ENCODE peak calls at places on chromosomes 5 and 9, in ten cellular contexts. W is A549, S is adrenal gland, P is psoas muscle, C is IMR-90, L is PC-9, O is uterus, B is HCT116, G is foreskin fibroblast, D is breast epithelium. Y is an unnamed sample.

GRCh38 chr5:67033893-67034605 is 162.6 kb downstream of the CD180 start:
- DNase-seq in W (no peak), S (no peak), P (no peak), C (no peak), L (no peak), O (no peak), B (no peak), G (no peak), D (no peak), Y (no peak)

GRCh38 chr5:106269252-106269843 is 1401.4 kb downstream of the EFNA5 start:
- DNase-seq in W (peak), S (no peak), P (no peak), C (peak), L (no peak), O (no peak), B (peak), G (peak), D (no peak), Y (no peak)

GRCh38 chr5:79074641-79075040 is 5.1 kb downstream of the BHMT2 start:
- DNase-seq in W (peak), S (no peak), P (no peak), C (peak), L (no peak), O (no peak), B (no peak), G (peak), D (no peak), Y (no peak)

GRCh38 chr9:91812191-91812590 is 137.8 kb downstream of the ROR2 start:
- DNase-seq in W (no peak), S (peak), P (peak), C (no peak), L (no peak), O (no peak), B (no peak), G (no peak), D (no peak), Y (no peak)

GRCh38 chr5:17288570-17288969 is 71.1 kb downstream of the BASP1 start:
- DNase-seq in W (no peak), S (no peak), P (no peak), C (no peak), L (no peak), O (no peak), B (no peak), G (no peak), D (no peak), Y (no peak)

GRCh38 chr5:92544042-92544441 is 1037.0 kb downstream of the NR2F1-AS1 start:
- DNase-seq in W (no peak), S (no peak), P (no peak), C (no peak), L (no peak), O (no peak), B (no peak), G (peak), D (no peak), Y (no peak)

GRCh38 chr5:33891731-33892418 is at the start of gene ADAMTS12:
- DNase-seq in W (peak), S (peak), P (peak), C (peak), L (peak), O (peak), B (no peak), G (peak), D (no peak), Y (no peak)

GRCh38 chr5:159899067-159900049 is 16.9 kb upstream of the ADRA1B start:
- DNase-seq in W (no peak), S (no peak), P (no peak), C (peak), L (no peak), O (no peak), B (no peak), G (peak), D (no peak), Y (no peak)

GRCh38 chr5:169336234-169336633 is 35.3 kb upstream of the SLIT3 start:
- DNase-seq in W (no peak), S (no peak), P (no peak), C (no peak), L (no peak), O (no peak), B (no peak), G (no peak), D (no peak), Y (no peak)

GRCh38 chr9:137317021-137317978 is 15.2 kb upstream of the NRARP start:
- DNase-seq in W (peak), S (peak), P (peak), C (no peak), L (no peak), O (no peak), B (no peak), G (peak), D (no peak), Y (no peak)

GRCh38 chr5:151718168-151718567 is 31.5 kb upstream of the SPARC start:
- DNase-seq in W (no peak), S (peak), P (no peak), C (peak), L (no peak), O (no peak), B (no peak), G (peak), D (no peak), Y (no peak)

GRCh38 chr9:101620452-101620851 is 25.7 kb upstream of the PPP3R2 start:
- DNase-seq in W (no peak), S (no peak), P (no peak), C (no peak), L (no peak), O (no peak), B (no peak), G (no peak), D (no peak), Y (no peak)

GRCh38 chr9:72977670-72978069 is 24.8 kb upstream of the ALDH1A1 start:
- DNase-seq in W (peak), S (no peak), P (no peak), C (no peak), L (no peak), O (no peak), B (no peak), G (peak), D (no peak), Y (no peak)

GRCh38 chr5:1409386-1410110 is 35.7 kb downstream of the SLC6A3 start:
- DNase-seq in W (no peak), S (no peak), P (peak), C (peak), L (peak), O (no peak), B (no peak), G (peak), D (no peak), Y (no peak)

GRCh38 chr5:135040331-135041144 is 6.5 kb upstream of the PITX1 start:
- DNase-seq in W (no peak), S (no peak), P (peak), C (no peak), L (no peak), O (no peak), B (no peak), G (no peak), D (no peak), Y (no peak)

GRCh38 chr5:134538296-134538695 is 12.8 kb downstream of the JADE2 start:
- DNase-seq in W (no peak), S (no peak), P (no peak), C (no peak), L (no peak), O (no peak), B (no peak), G (no peak), D (no peak), Y (no peak)

GRCh38 chr5:138139776-138140080 is 500 bp upstream of the NME5 start:
- DNase-seq in W (no peak), S (no peak), P (no peak), C (no peak), L (no peak), O (no peak), B (no peak), G (no peak), D (no peak), Y (no peak)

GRCh38 chr5:128537306-128537998 is 593 bp downstream of the FBN2 start:
- DNase-seq in W (peak), S (peak), P (peak), C (peak), L (no peak), O (peak), B (no peak), G (peak), D (no peak), Y (no peak)

GRCh38 chr5:140351609-140352334 is 5.4 kb upstream of the HBEGF start:
- DNase-seq in W (peak), S (no peak), P (no peak), C (peak), L (peak), O (no peak), B (peak), G (peak), D (no peak), Y (peak)

GRCh38 chr9:128877852-128878251 is 3.9 kb downstream of the KYAT1 start:
- DNase-seq in W (no peak), S (no peak), P (peak), C (no peak), L (no peak), O (no peak), B (no peak), G (no peak), D (no peak), Y (no peak)

GRCh38 chr9:15482146-15482545 is 28.6 kb downstream of the PSIP1 start:
- DNase-seq in W (no peak), S (no peak), P (no peak), C (no peak), L (no peak), O (no peak), B (no peak), G (no peak), D (no peak), Y (no peak)

GRCh38 chr5:150070277-150070638 is 16.1 kb downstream of the CSF1R start:
- DNase-seq in W (no peak), S (peak), P (peak), C (no peak), L (peak), O (no peak), B (no peak), G (no peak), D (no peak), Y (no peak)

GRCh38 chr5:132183723-132184122 is 43.9 kb downstream of the P4HA2 start:
- DNase-seq in W (no peak), S (no peak), P (no peak), C (peak), L (no peak), O (no peak), B (no peak), G (peak), D (no peak), Y (no peak)

GRCh38 chr5:54742417-54742889 is 224.9 kb downstream of the SNX18 start:
- DNase-seq in W (peak), S (no peak), P (no peak), C (peak), L (peak), O (no peak), B (no peak), G (peak), D (no peak), Y (peak)
- TF ChIP-seq CTCF in W (no peak), S (no peak), P (no peak), C (peak), L (peak), O (no peak), B (no peak), G (peak), D (no peak), Y (peak)

GRCh38 chr9:81717747-81718077 is 28.4 kb upstream of the TLE1 start:
- DNase-seq in W (no peak), S (no peak), P (no peak), C (no peak), L (no peak), O (no peak), B (no peak), G (no peak), D (no peak), Y (no peak)

GRCh38 chr9:81719972-81720371 is 30.6 kb upstream of the TLE1 start:
- DNase-seq in W (no peak), S (peak), P (no peak), C (no peak), L (no peak), O (no peak), B (no peak), G (no peak), D (no peak), Y (no peak)

GRCh38 chr9:81716409-81716808 is 27.1 kb upstream of the TLE1 start:
- DNase-seq in W (no peak), S (peak), P (no peak), C (peak), L (no peak), O (no peak), B (no peak), G (peak), D (no peak), Y (no peak)

GRCh38 chr9:81718244-81718643 is 28.9 kb upstream of the TLE1 start:
- DNase-seq in W (no peak), S (peak), P (no peak), C (no peak), L (no peak), O (no peak), B (no peak), G (no peak), D (no peak), Y (no peak)

DNA sequence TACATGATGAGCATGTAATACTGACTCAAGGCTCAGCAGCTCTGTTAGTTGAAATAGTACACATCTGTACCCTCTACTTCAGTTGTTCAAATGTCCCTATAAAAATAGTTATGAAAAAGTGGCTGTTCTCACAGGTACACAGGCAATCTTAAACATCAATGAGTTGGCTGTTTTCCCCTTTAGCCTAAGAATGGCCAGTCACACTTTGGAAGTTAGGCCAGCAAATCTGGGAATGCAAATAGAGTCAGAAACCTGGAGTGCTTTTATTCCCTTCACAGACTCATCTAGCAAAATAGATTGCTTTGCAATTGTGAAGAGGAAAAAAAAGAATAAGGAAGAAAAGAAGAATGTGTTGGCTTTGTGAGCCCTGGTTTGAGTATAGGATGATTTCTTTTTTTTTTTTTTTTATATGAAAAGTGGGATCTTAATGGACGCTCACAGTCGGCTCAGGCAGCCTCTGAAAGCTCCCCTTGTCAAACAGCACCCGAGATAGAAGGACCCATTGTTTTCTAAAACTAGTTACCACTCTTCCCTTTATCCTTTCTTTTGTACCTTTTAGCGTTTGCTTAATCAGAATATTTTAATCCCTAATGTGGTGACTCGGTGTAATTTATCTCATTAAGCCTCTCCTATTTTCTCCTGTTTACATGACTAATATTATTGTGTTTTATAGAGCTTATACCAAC is 27.9 kb upstream of the TLE1 start:
- DNase-seq in W (no peak), S (no peak), P (no peak), C (no peak), L (no peak), O (no peak), B (no peak), G (no peak), D (no peak), Y (no peak)
- H3K4me3 ChIP-seq in W (no peak), S (no peak), P (no peak), C (no peak), L (no peak), O (no peak), B (no peak), G (no peak), D (no peak), Y (no peak)

GRCh38 chr5:35593338-35593737 is 24.3 kb upstream of the SPEF2 start:
- DNase-seq in W (no peak), S (no peak), P (no peak), C (no peak), L (no peak), O (no peak), B (no peak), G (no peak), D (no peak), Y (no peak)

GRCh38 chr5:35600591-35600990 is 17.1 kb upstream of the SPEF2 start:
- DNase-seq in W (no peak), S (no peak), P (no peak), C (no peak), L (no peak), O (no peak), B (no peak), G (no peak), D (no peak), Y (no peak)

GRCh38 chr5:35598707-35599370 is 18.8 kb upstream of the SPEF2 start:
- DNase-seq in W (peak), S (no peak), P (no peak), C (no peak), L (no peak), O (no peak), B (peak), G (no peak), D (no peak), Y (no peak)
- TF ChIP-seq CTCF in W (no peak), S (no peak), P (no peak), C (no peak), L (no peak), O (no peak), B (peak), G (no peak), D (no peak), Y (no peak)

DNA sequence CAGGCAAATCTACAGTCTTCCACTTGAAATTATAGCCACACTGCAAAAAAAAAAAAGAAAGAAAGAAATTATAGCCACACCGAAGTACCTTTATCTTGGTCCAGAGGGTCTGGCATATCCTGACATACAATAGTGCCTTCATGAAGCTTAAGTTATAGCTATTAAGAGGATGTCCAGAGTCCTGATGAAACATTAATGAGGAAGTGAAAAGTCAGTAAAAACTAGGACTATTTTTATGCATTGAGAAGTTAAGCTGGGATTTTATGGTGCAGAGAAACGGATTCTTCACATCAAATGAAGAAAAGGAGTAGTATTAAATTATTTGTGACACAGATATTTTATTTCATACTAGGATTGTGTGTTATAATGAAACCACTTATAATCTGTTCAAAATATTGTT is 123.9 kb downstream of the SV2C start:
- DNase-seq in W (no peak), S (no peak), P (no peak), C (no peak), L (no peak), O (no peak), B (no peak), G (no peak), D (no peak), Y (no peak)
- H3K4me3 ChIP-seq in W (no peak), S (no peak), P (no peak), C (no peak), L (no peak), O (no peak), B (no peak), G (no peak), D (no peak), Y (no peak)

DNA sequence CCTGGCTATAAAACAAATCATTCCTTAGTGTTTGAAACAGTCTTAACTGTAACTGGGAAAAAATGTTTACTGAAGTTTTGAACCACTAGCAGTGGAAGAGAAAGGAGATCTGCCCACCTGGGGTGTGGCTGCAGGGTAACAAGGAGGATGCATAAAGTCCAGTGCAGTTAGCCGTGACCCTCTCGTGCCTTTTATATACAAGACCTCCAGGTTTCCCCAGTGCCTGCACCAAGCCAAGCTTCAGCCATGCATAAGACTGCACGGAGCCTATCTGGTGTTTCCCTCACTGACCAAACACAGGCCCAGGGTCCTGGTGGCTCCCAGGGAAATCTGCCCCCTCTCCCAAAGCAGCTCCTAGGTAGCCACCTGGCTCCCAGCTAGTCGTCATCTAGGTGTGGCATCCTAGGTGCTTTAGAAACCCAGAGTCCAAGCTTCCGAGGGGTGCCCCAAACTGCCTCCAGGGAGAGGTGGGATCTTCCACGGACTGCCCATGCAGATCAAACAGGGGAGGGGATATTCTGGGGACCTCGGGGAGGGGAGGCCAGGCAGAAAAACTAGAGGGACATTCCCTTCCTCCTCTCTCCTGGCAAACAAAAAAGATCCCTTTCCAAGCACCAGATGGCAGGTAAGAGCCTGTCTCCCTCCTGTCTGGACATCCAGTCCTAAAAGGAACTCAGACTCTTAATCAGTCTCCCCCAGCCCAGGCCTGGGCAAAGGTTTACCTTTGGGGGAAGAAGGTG is 2.7 kb downstream of the SHB start:
- DNase-seq in W (no peak), S (no peak), P (no peak), C (no peak), L (no peak), O (no peak), B (no peak), G (no peak), D (no peak), Y (no peak)
- TF ChIP-seq CTCF in W (no peak), S (no peak), P (peak), C (peak), L (no peak), O (no peak), B (no peak), G (peak), D (no peak), Y (peak)

GRCh38 chr5:157745041-157745456 is 1.5 kb downstream of the LSM11 start:
- DNase-seq in W (no peak), S (no peak), P (no peak), C (no peak), L (no peak), O (no peak), B (no peak), G (no peak), D (no peak), Y (no peak)
- H3K4me3 ChIP-seq in W (peak), S (no peak), P (peak), C (no peak), L (peak), O (peak), B (peak), G (peak), D (peak), Y (peak)